ENCODE peak calls at places on chromosomes 11 and 22, in ten cellular contexts. One of them, this sample, is unnamed.

GRCh38 chr22:27466229-27466628 is 335.3 kb downstream of the MN1 start:
- DNase-seq in HCT116: no peak
- DNase-seq in astrocyte of the spinal cord: no peak
- DNase-seq in substantia nigra: no peak
- DNase-seq in Caco-2: no peak
- DNase-seq in NCI-H774: no peak
- DNase-seq in ecto neural progenitor cell: no peak
- DNase-seq in AG09309: no peak
- DNase-seq in globus pallidus: no peak
- DNase-seq in T-helper 2 cell: no peak
- DNase-seq in this sample: no peak

GRCh38 chr22:27726726-27727449 is 74.7 kb downstream of the MN1 start:
- DNase-seq in HCT116: no peak
- DNase-seq in astrocyte of the spinal cord: peak
- DNase-seq in substantia nigra: no peak
- DNase-seq in Caco-2: no peak
- DNase-seq in NCI-H774: no peak
- DNase-seq in ecto neural progenitor cell: no peak
- DNase-seq in AG09309: peak
- DNase-seq in globus pallidus: no peak
- DNase-seq in T-helper 2 cell: no peak
- DNase-seq in this sample: no peak

GRCh38 chr11:69233761-69234136 is 60.2 kb upstream of the MYEOV start:
- DNase-seq in HCT116: no peak
- DNase-seq in astrocyte of the spinal cord: no peak
- DNase-seq in substantia nigra: no peak
- DNase-seq in Caco-2: peak
- DNase-seq in NCI-H774: no peak
- DNase-seq in ecto neural progenitor cell: peak
- DNase-seq in AG09309: no peak
- DNase-seq in globus pallidus: no peak
- DNase-seq in T-helper 2 cell: no peak
- DNase-seq in this sample: no peak

GRCh38 chr22:50711446-50712340 is 26.3 kb upstream of the ACR start:
- DNase-seq in HCT116: no peak
- DNase-seq in astrocyte of the spinal cord: no peak
- DNase-seq in substantia nigra: no peak
- DNase-seq in Caco-2: no peak
- DNase-seq in NCI-H774: no peak
- DNase-seq in ecto neural progenitor cell: no peak
- DNase-seq in AG09309: no peak
- DNase-seq in globus pallidus: no peak
- DNase-seq in T-helper 2 cell: no peak
- DNase-seq in this sample: no peak

GRCh38 chr11:74182635-74183034 is 11.5 kb downstream of the PPME1 start:
- DNase-seq in HCT116: no peak
- DNase-seq in astrocyte of the spinal cord: no peak
- DNase-seq in substantia nigra: no peak
- DNase-seq in Caco-2: no peak
- DNase-seq in NCI-H774: no peak
- DNase-seq in ecto neural progenitor cell: no peak
- DNase-seq in AG09309: no peak
- DNase-seq in globus pallidus: no peak
- DNase-seq in T-helper 2 cell: no peak
- DNase-seq in this sample: no peak

GRCh38 chr11:66089067-66089466 is 19.0 kb downstream of the PACS1 start:
- DNase-seq in HCT116: no peak
- DNase-seq in astrocyte of the spinal cord: no peak
- DNase-seq in substantia nigra: no peak
- DNase-seq in Caco-2: no peak
- DNase-seq in NCI-H774: no peak
- DNase-seq in ecto neural progenitor cell: no peak
- DNase-seq in AG09309: no peak
- DNase-seq in globus pallidus: no peak
- DNase-seq in T-helper 2 cell: no peak
- DNase-seq in this sample: no peak

GRCh38 chr22:30386960-30387848 is at the start of gene RNF215:
- DNase-seq in HCT116: peak
- DNase-seq in astrocyte of the spinal cord: peak
- DNase-seq in substantia nigra: peak
- DNase-seq in Caco-2: peak
- DNase-seq in NCI-H774: peak
- DNase-seq in ecto neural progenitor cell: peak
- DNase-seq in AG09309: peak
- DNase-seq in globus pallidus: peak
- DNase-seq in T-helper 2 cell: peak
- DNase-seq in this sample: peak

GRCh38 chr11:123180166-123180565 is 14.9 kb downstream of the CLMP start:
- DNase-seq in HCT116: no peak
- DNase-seq in astrocyte of the spinal cord: no peak
- DNase-seq in substantia nigra: no peak
- DNase-seq in Caco-2: no peak
- DNase-seq in NCI-H774: no peak
- DNase-seq in ecto neural progenitor cell: no peak
- DNase-seq in AG09309: no peak
- DNase-seq in globus pallidus: no peak
- DNase-seq in T-helper 2 cell: no peak
- DNase-seq in this sample: no peak

GRCh38 chr11:126115820-126116319 is 53.2 kb upstream of the CDON start:
- DNase-seq in HCT116: peak
- DNase-seq in astrocyte of the spinal cord: peak
- DNase-seq in substantia nigra: no peak
- DNase-seq in Caco-2: peak
- DNase-seq in NCI-H774: peak
- DNase-seq in ecto neural progenitor cell: no peak
- DNase-seq in AG09309: peak
- DNase-seq in globus pallidus: peak
- DNase-seq in T-helper 2 cell: no peak
- DNase-seq in this sample: no peak

GRCh38 chr22:46622081-46622521 is 1.9 kb downstream of the GRAMD4 start:
- DNase-seq in HCT116: no peak
- DNase-seq in astrocyte of the spinal cord: no peak
- DNase-seq in substantia nigra: peak
- DNase-seq in Caco-2: no peak
- DNase-seq in NCI-H774: no peak
- DNase-seq in ecto neural progenitor cell: no peak
- DNase-seq in AG09309: no peak
- DNase-seq in globus pallidus: peak
- DNase-seq in T-helper 2 cell: no peak
- DNase-seq in this sample: no peak

GRCh38 chr11:92329644-92330043 is 105.0 kb downstream of the FAT3 start:
- DNase-seq in HCT116: no peak
- DNase-seq in astrocyte of the spinal cord: peak
- DNase-seq in substantia nigra: no peak
- DNase-seq in Caco-2: no peak
- DNase-seq in NCI-H774: no peak
- DNase-seq in ecto neural progenitor cell: no peak
- DNase-seq in AG09309: peak
- DNase-seq in globus pallidus: no peak
- DNase-seq in T-helper 2 cell: no peak
- DNase-seq in this sample: no peak

GRCh38 chr11:105211806-105212531 is 72.4 kb upstream of the CARD18 start:
- DNase-seq in HCT116: no peak
- DNase-seq in astrocyte of the spinal cord: peak
- DNase-seq in substantia nigra: no peak
- DNase-seq in Caco-2: no peak
- DNase-seq in NCI-H774: no peak
- DNase-seq in ecto neural progenitor cell: no peak
- DNase-seq in AG09309: no peak
- DNase-seq in globus pallidus: no peak
- DNase-seq in T-helper 2 cell: no peak
- DNase-seq in this sample: no peak

GRCh38 chr22:23094695-23095466 is 24.6 kb downstream of the GNAZ start:
- DNase-seq in HCT116: no peak
- DNase-seq in astrocyte of the spinal cord: no peak
- DNase-seq in substantia nigra: no peak
- DNase-seq in Caco-2: no peak
- DNase-seq in NCI-H774: no peak
- DNase-seq in ecto neural progenitor cell: no peak
- DNase-seq in AG09309: no peak
- DNase-seq in globus pallidus: no peak
- DNase-seq in T-helper 2 cell: no peak
- DNase-seq in this sample: no peak

GRCh38 chr11:68447015-68447801 is 13.3 kb upstream of the PPP6R3 start:
- DNase-seq in HCT116: peak
- DNase-seq in astrocyte of the spinal cord: peak
- DNase-seq in substantia nigra: peak
- DNase-seq in Caco-2: peak
- DNase-seq in NCI-H774: peak
- DNase-seq in ecto neural progenitor cell: peak
- DNase-seq in AG09309: no peak
- DNase-seq in globus pallidus: peak
- DNase-seq in T-helper 2 cell: peak
- DNase-seq in this sample: peak

GRCh38 chr22:46537946-46538815 is 761 bp upstream of the CELSR1 start:
- DNase-seq in HCT116: no peak
- DNase-seq in astrocyte of the spinal cord: peak
- DNase-seq in substantia nigra: no peak
- DNase-seq in Caco-2: no peak
- DNase-seq in NCI-H774: no peak
- DNase-seq in ecto neural progenitor cell: peak
- DNase-seq in AG09309: no peak
- DNase-seq in globus pallidus: no peak
- DNase-seq in T-helper 2 cell: no peak
- DNase-seq in this sample: no peak

GRCh38 chr22:17764036-17764435 is 10.2 kb downstream of the BID start:
- DNase-seq in HCT116: no peak
- DNase-seq in astrocyte of the spinal cord: no peak
- DNase-seq in substantia nigra: no peak
- DNase-seq in Caco-2: no peak
- DNase-seq in NCI-H774: no peak
- DNase-seq in ecto neural progenitor cell: no peak
- DNase-seq in AG09309: no peak
- DNase-seq in globus pallidus: no peak
- DNase-seq in T-helper 2 cell: no peak
- DNase-seq in this sample: no peak

GRCh38 chr22:39098026-39098425 is 982 bp downstream of the APOBEC3H start:
- DNase-seq in HCT116: no peak
- DNase-seq in astrocyte of the spinal cord: no peak
- DNase-seq in substantia nigra: no peak
- DNase-seq in Caco-2: no peak
- DNase-seq in NCI-H774: no peak
- DNase-seq in ecto neural progenitor cell: peak
- DNase-seq in AG09309: no peak
- DNase-seq in globus pallidus: no peak
- DNase-seq in T-helper 2 cell: no peak
- DNase-seq in this sample: no peak

GRCh38 chr11:106988151-106988806 is 30.0 kb downstream of the GUCY1A2 start:
- DNase-seq in HCT116: no peak
- DNase-seq in astrocyte of the spinal cord: peak
- DNase-seq in substantia nigra: no peak
- DNase-seq in Caco-2: no peak
- DNase-seq in NCI-H774: no peak
- DNase-seq in ecto neural progenitor cell: no peak
- DNase-seq in AG09309: peak
- DNase-seq in globus pallidus: no peak
- DNase-seq in T-helper 2 cell: no peak
- DNase-seq in this sample: no peak

GRCh38 chr11:69511358-69512015 is 30.0 kb downstream of the LINC01488 start:
- DNase-seq in HCT116: no peak
- DNase-seq in astrocyte of the spinal cord: peak
- DNase-seq in substantia nigra: no peak
- DNase-seq in Caco-2: peak
- DNase-seq in NCI-H774: no peak
- DNase-seq in ecto neural progenitor cell: no peak
- DNase-seq in AG09309: no peak
- DNase-seq in globus pallidus: no peak
- DNase-seq in T-helper 2 cell: no peak
- DNase-seq in this sample: no peak

GRCh38 chr11:22346283-22346682 is 8.1 kb downstream of the SLC17A6 start:
- DNase-seq in HCT116: no peak
- DNase-seq in astrocyte of the spinal cord: no peak
- DNase-seq in substantia nigra: no peak
- DNase-seq in Caco-2: no peak
- DNase-seq in NCI-H774: no peak
- DNase-seq in ecto neural progenitor cell: no peak
- DNase-seq in AG09309: no peak
- DNase-seq in globus pallidus: no peak
- DNase-seq in T-helper 2 cell: no peak
- DNase-seq in this sample: no peak

GRCh38 chr11:30433831-30434230 is 110.9 kb downstream of the ARL14EP start:
- DNase-seq in HCT116: no peak
- DNase-seq in astrocyte of the spinal cord: no peak
- DNase-seq in substantia nigra: no peak
- DNase-seq in Caco-2: no peak
- DNase-seq in NCI-H774: no peak
- DNase-seq in ecto neural progenitor cell: no peak
- DNase-seq in AG09309: no peak
- DNase-seq in globus pallidus: no peak
- DNase-seq in T-helper 2 cell: no peak
- DNase-seq in this sample: no peak

GRCh38 chr11:121246021-121246768 is 46.4 kb upstream of the SC5D start:
- DNase-seq in HCT116: no peak
- DNase-seq in astrocyte of the spinal cord: no peak
- DNase-seq in substantia nigra: no peak
- DNase-seq in Caco-2: no peak
- DNase-seq in NCI-H774: no peak
- DNase-seq in ecto neural progenitor cell: peak
- DNase-seq in AG09309: no peak
- DNase-seq in globus pallidus: no peak
- DNase-seq in T-helper 2 cell: no peak
- DNase-seq in this sample: no peak

GRCh38 chr11:63769719-63770443 is 1.3 kb upstream of the ZFTA start:
- DNase-seq in HCT116: no peak
- DNase-seq in astrocyte of the spinal cord: peak
- DNase-seq in substantia nigra: no peak
- DNase-seq in Caco-2: peak
- DNase-seq in NCI-H774: no peak
- DNase-seq in ecto neural progenitor cell: peak
- DNase-seq in AG09309: no peak
- DNase-seq in globus pallidus: no peak
- DNase-seq in T-helper 2 cell: no peak
- DNase-seq in this sample: no peak

GRCh38 chr22:42174062-42174461 is 43.5 kb upstream of the CYP2D6 start:
- DNase-seq in HCT116: no peak
- DNase-seq in astrocyte of the spinal cord: peak
- DNase-seq in substantia nigra: no peak
- DNase-seq in Caco-2: no peak
- DNase-seq in NCI-H774: no peak
- DNase-seq in ecto neural progenitor cell: no peak
- DNase-seq in AG09309: no peak
- DNase-seq in globus pallidus: no peak
- DNase-seq in T-helper 2 cell: no peak
- DNase-seq in this sample: no peak

GRCh38 chr11:57514538-57515331 is 767 bp downstream of the SLC43A1 start:
- DNase-seq in HCT116: no peak
- DNase-seq in astrocyte of the spinal cord: peak
- DNase-seq in substantia nigra: no peak
- DNase-seq in Caco-2: peak
- DNase-seq in NCI-H774: peak
- DNase-seq in ecto neural progenitor cell: peak
- DNase-seq in AG09309: no peak
- DNase-seq in globus pallidus: no peak
- DNase-seq in T-helper 2 cell: peak
- DNase-seq in this sample: no peak

GRCh38 chr11:67698247-67698646 is 23.8 kb upstream of the ALDH3B2 start:
- DNase-seq in HCT116: peak
- DNase-seq in astrocyte of the spinal cord: no peak
- DNase-seq in substantia nigra: no peak
- DNase-seq in Caco-2: peak
- DNase-seq in NCI-H774: no peak
- DNase-seq in ecto neural progenitor cell: no peak
- DNase-seq in AG09309: no peak
- DNase-seq in globus pallidus: no peak
- DNase-seq in T-helper 2 cell: no peak
- DNase-seq in this sample: no peak

GRCh38 chr11:133927690-133928627 is 28.8 kb downstream of the IGSF9B start:
- DNase-seq in HCT116: no peak
- DNase-seq in astrocyte of the spinal cord: peak
- DNase-seq in substantia nigra: peak
- DNase-seq in Caco-2: peak
- DNase-seq in NCI-H774: peak
- DNase-seq in ecto neural progenitor cell: peak
- DNase-seq in AG09309: peak
- DNase-seq in globus pallidus: peak
- DNase-seq in T-helper 2 cell: peak
- DNase-seq in this sample: peak